ENCODE peak calls at places on chromosomes 1 and 21, in nine cellular contexts. N is ELF-1, U is SJSA1, G is dorsolateral prefrontal cortex, E is left ventricle myocardium inferior, V is epithelial cell of esophagus, Q is Daoy, D is HFFc6, K is fibroblast of the aortic adventitia. J is an unnamed sample.

GRCh38 chr1:43329995-43330751 is 7.4 kb upstream of the MPL start:
- DNase-seq in N (peak; percentile 76), U (peak; percentile 32), G (no peak), E (peak; percentile 64), V (peak; percentile 62), Q (peak; percentile 95), D (peak; percentile 30), K (peak; percentile 81), J (no peak)

GRCh38 chr21:42474043-42474831 is 21.8 kb downstream of the RSPH1 start:
- DNase-seq in N (peak; percentile 46), U (no peak), G (no peak), E (no peak), V (peak; percentile 88), Q (peak; percentile 88), D (no peak), K (no peak), J (peak; percentile 90)

GRCh38 chr1:184494929-184495328 is 108.1 kb downstream of the C1orf21 start:
- DNase-seq in N (no peak), U (no peak), G (no peak), E (no peak), V (no peak), Q (no peak), D (no peak), K (no peak), J (no peak)

GRCh38 chr21:15768853-15769252 is 39.1 kb downstream of the USP25 start:
- DNase-seq in N (no peak), U (no peak), G (no peak), E (no peak), V (no peak), Q (no peak), D (no peak), K (no peak), J (no peak)

GRCh38 chr1:240149488-240150094 is 57.9 kb downstream of the FMN2 start:
- DNase-seq in N (no peak), U (peak; percentile 36), G (no peak), E (no peak), V (peak; percentile 30), Q (peak; percentile 17), D (peak; percentile 56), K (peak; percentile 71), J (no peak)

GRCh38 chr1:158272681-158273080 is 17.0 kb upstream of the CD1C start:
- DNase-seq in N (no peak), U (no peak), G (no peak), E (no peak), V (no peak), Q (no peak), D (no peak), K (no peak), J (no peak)

GRCh38 chr1:214525535-214526019 is 25.8 kb downstream of the PTPN14 start:
- DNase-seq in N (peak; percentile 22), U (peak; percentile 88), G (no peak), E (no peak), V (peak; percentile 78), Q (peak; percentile 77), D (peak; percentile 53), K (no peak), J (no peak)

GRCh38 chr1:206714331-206715058 is 29.8 kb downstream of the MAPKAPK2 start:
- DNase-seq in N (no peak), U (peak; percentile 69), G (no peak), E (no peak), V (peak; percentile 55), Q (peak; percentile 32), D (peak; percentile 81), K (peak; percentile 48), J (no peak)

GRCh38 chr21:44895859-44896258 is 22.4 kb upstream of the PTTG1IP start:
- DNase-seq in N (no peak), U (no peak), G (no peak), E (peak; percentile 9), V (no peak), Q (no peak), D (no peak), K (no peak), J (no peak)

GRCh38 chr1:228214921-228215662 is 7.2 kb downstream of the OBSCN start:
- DNase-seq in N (no peak), U (no peak), G (no peak), E (no peak), V (no peak), Q (no peak), D (no peak), K (no peak), J (no peak)

GRCh38 chr1:174040387-174040786 is 18.2 kb upstream of the RC3H1 start:
- DNase-seq in N (no peak), U (no peak), G (no peak), E (no peak), V (peak; percentile 94), Q (peak; percentile 82), D (peak; percentile 85), K (peak; percentile 73), J (no peak)

GRCh38 chr1:158180741-158181576 is at the start of gene CD1D:
- DNase-seq in N (peak; percentile 56), U (no peak), G (no peak), E (peak; percentile 33), V (peak; percentile 39), Q (peak; percentile 45), D (no peak), K (no peak), J (no peak)

GRCh38 chr1:184664042-184664659 is 90.5 kb downstream of the EDEM3 start:
- DNase-seq in N (peak; percentile 89), U (peak; percentile 48), G (peak; percentile 82), E (peak; percentile 79), V (peak; percentile 57), Q (peak; percentile 71), D (peak; percentile 32), K (peak; percentile 73), J (peak; percentile 73)

GRCh38 chr1:77688939-77689338 is 6.5 kb upstream of the ZZZ3 start:
- DNase-seq in N (no peak), U (no peak), G (no peak), E (no peak), V (no peak), Q (no peak), D (no peak), K (no peak), J (no peak)

GRCh38 chr1:102105931-102106550 is 109.3 kb upstream of the OLFM3 start:
- DNase-seq in N (no peak), U (no peak), G (no peak), E (no peak), V (no peak), Q (no peak), D (no peak), K (no peak), J (no peak)

GRCh38 chr1:233102381-233102780 is 152.0 kb downstream of the NTPCR start:
- DNase-seq in N (no peak), U (no peak), G (no peak), E (no peak), V (no peak), Q (no peak), D (no peak), K (no peak), J (no peak)

GRCh38 chr1:237901284-237901870 is 10.7 kb upstream of the ZP4 start:
- DNase-seq in N (peak; percentile 18), U (no peak), G (no peak), E (no peak), V (peak; percentile 62), Q (peak; percentile 40), D (peak; percentile 35), K (no peak), J (no peak)

GRCh38 chr1:43435146-43436145 is 18.3 kb downstream of the HYI start:
- DNase-seq in N (peak; percentile 15), U (no peak), G (no peak), E (no peak), V (no peak), Q (no peak), D (peak; percentile 55), K (peak; percentile 82), J (no peak)

GRCh38 chr1:117537291-117537920 is 68.4 kb upstream of the TENT5C start:
- DNase-seq in N (peak; percentile 67), U (no peak), G (no peak), E (no peak), V (peak; percentile 67), Q (peak; percentile 26), D (no peak), K (no peak), J (peak; percentile 74)

GRCh38 chr1:11501906-11502485 is 23.0 kb downstream of the DISP3 start:
- DNase-seq in N (no peak), U (no peak), G (no peak), E (no peak), V (no peak), Q (no peak), D (no peak), K (no peak), J (no peak)

GRCh38 chr21:31974454-31974985 is 101.7 kb downstream of the HUNK start:
- DNase-seq in N (peak; percentile 67), U (no peak), G (no peak), E (no peak), V (no peak), Q (peak; percentile 17), D (no peak), K (no peak), J (peak; percentile 28)

GRCh38 chr1:24826510-24826909 is 81.3 kb downstream of the CLIC4 start:
- DNase-seq in N (no peak), U (no peak), G (no peak), E (no peak), V (no peak), Q (no peak), D (no peak), K (no peak), J (no peak)

GRCh38 chr1:234724517-234725176 is 114.7 kb upstream of the IRF2BP2 start:
- DNase-seq in N (peak; percentile 50), U (no peak), G (peak; percentile 55), E (peak; percentile 75), V (no peak), Q (no peak), D (no peak), K (no peak), J (peak; percentile 82)

GRCh38 chr1:30877205-30877912 is 31.2 kb downstream of the SDC3 start:
- DNase-seq in N (no peak), U (no peak), G (peak; percentile 63), E (peak; percentile 71), V (peak; percentile 67), Q (peak; percentile 59), D (peak; percentile 36), K (peak; percentile 95), J (peak; percentile 37)

GRCh38 chr1:198701250-198701649 is 62.4 kb downstream of the PTPRC start:
- DNase-seq in N (no peak), U (no peak), G (no peak), E (no peak), V (no peak), Q (no peak), D (no peak), K (no peak), J (no peak)

GRCh38 chr21:38806942-38807284 is 1.2 kb downstream of the ETS2 start:
- DNase-seq in N (no peak), U (no peak), G (no peak), E (no peak), V (no peak), Q (no peak), D (peak; percentile 37), K (peak; percentile 53), J (no peak)

GRCh38 chr1:83854456-83854855 is 144.5 kb downstream of the TTLL7 start:
- DNase-seq in N (peak; percentile 6), U (no peak), G (no peak), E (no peak), V (peak; percentile 10), Q (no peak), D (no peak), K (no peak), J (no peak)

GRCh38 chr1:156423422-156424352 is 54.7 kb downstream of the RHBG start:
- DNase-seq in N (no peak), U (no peak), G (no peak), E (no peak), V (no peak), Q (no peak), D (no peak), K (no peak), J (no peak)

GRCh38 chr1:101267082-101267481 is 30.3 kb downstream of the S1PR1 start:
- DNase-seq in N (no peak), U (no peak), G (no peak), E (no peak), V (no peak), Q (no peak), D (no peak), K (no peak), J (no peak)

GRCh38 chr1:87869563-87869962 is 540.9 kb downstream of the LMO4 start:
- DNase-seq in N (no peak), U (no peak), G (no peak), E (no peak), V (peak; percentile 95), Q (peak; percentile 58), D (peak; percentile 38), K (peak; percentile 69), J (no peak)

GRCh38 chr1:198656500-198656932 is 17.7 kb downstream of the PTPRC start:
- DNase-seq in N (no peak), U (no peak), G (no peak), E (no peak), V (peak; percentile 13), Q (peak; percentile 22), D (peak; percentile 44), K (no peak), J (peak; percentile 40)